ENCODE peak calls at places on chromosomes 12 and 14, in five cellular contexts. One of them, this sample, is unnamed.

GRCh38 chr12:109156586-109156985 is 40.2 kb downstream of the ACACB start:
- DNase-seq in ascending aorta: peak; percentile 30
- DNase-seq in left ventricle myocardium inferior: no peak
- DNase-seq in cardiac fibroblast: no peak
- DNase-seq in neural crest cell: no peak
- DNase-seq in this sample: no peak

GRCh38 chr12:726281-727140 is 25.9 kb upstream of the WNK1 start:
- DNase-seq in neural crest cell: no peak
- DNase-seq in cardiac fibroblast: no peak
- DNase-seq in left ventricle myocardium inferior: no peak
- DNase-seq in ascending aorta: no peak
- DNase-seq in this sample: no peak

GRCh38 chr12:3601466-3602150 is 110.6 kb downstream of the PRMT8 start:
- DNase-seq in left ventricle myocardium inferior: no peak
- DNase-seq in ascending aorta: no peak
- DNase-seq in cardiac fibroblast: no peak
- DNase-seq in neural crest cell: no peak
- DNase-seq in this sample: no peak

GRCh38 chr12:16189849-16190248 is 87.6 kb downstream of the SLC15A5 start:
- DNase-seq in ascending aorta: no peak
- DNase-seq in left ventricle myocardium inferior: no peak
- DNase-seq in cardiac fibroblast: no peak
- DNase-seq in neural crest cell: no peak
- DNase-seq in this sample: no peak

GRCh38 chr12:91866566-91866965 is 279.1 kb downstream of the BTG1 start:
- DNase-seq in ascending aorta: no peak
- DNase-seq in left ventricle myocardium inferior: no peak
- DNase-seq in cardiac fibroblast: no peak
- DNase-seq in neural crest cell: no peak
- DNase-seq in this sample: no peak

GRCh38 chr12:52209321-52209720 is 17.5 kb upstream of the KRT80 start:
- DNase-seq in ascending aorta: no peak
- DNase-seq in neural crest cell: no peak
- DNase-seq in left ventricle myocardium inferior: no peak
- DNase-seq in cardiac fibroblast: no peak
- DNase-seq in this sample: no peak

GRCh38 chr14:98994571-98994970 is 277.4 kb downstream of the BCL11B start:
- DNase-seq in cardiac fibroblast: no peak
- DNase-seq in neural crest cell: no peak
- DNase-seq in ascending aorta: no peak
- DNase-seq in left ventricle myocardium inferior: no peak
- DNase-seq in this sample: no peak

GRCh38 chr12:124375789-124376175 is 80.9 kb downstream of the RFLNA start:
- DNase-seq in left ventricle myocardium inferior: no peak
- DNase-seq in ascending aorta: no peak
- DNase-seq in cardiac fibroblast: no peak
- DNase-seq in neural crest cell: no peak
- DNase-seq in this sample: no peak

GRCh38 chr12:125734137-125734536 is 668.9 kb downstream of the AACS start:
- DNase-seq in neural crest cell: no peak
- DNase-seq in ascending aorta: no peak
- DNase-seq in left ventricle myocardium inferior: no peak
- DNase-seq in cardiac fibroblast: no peak
- DNase-seq in this sample: no peak

GRCh38 chr12:57086951-57087688 is 1.8 kb upstream of the NAB2 start:
- DNase-seq in neural crest cell: no peak
- DNase-seq in left ventricle myocardium inferior: peak; percentile 92
- DNase-seq in ascending aorta: peak; percentile 97
- DNase-seq in cardiac fibroblast: peak; percentile 98
- DNase-seq in this sample: peak; percentile 96

GRCh38 chr14:61568572-61569011 is 126.7 kb upstream of the HIF1A start:
- DNase-seq in ascending aorta: peak; percentile 67
- DNase-seq in left ventricle myocardium inferior: peak; percentile 39
- DNase-seq in neural crest cell: no peak
- DNase-seq in cardiac fibroblast: no peak
- DNase-seq in this sample: peak; percentile 72

GRCh38 chr12:52946797-52947547 is 1.9 kb upstream of the KRT18 start:
- DNase-seq in cardiac fibroblast: no peak
- DNase-seq in neural crest cell: no peak
- DNase-seq in ascending aorta: no peak
- DNase-seq in left ventricle myocardium inferior: no peak
- DNase-seq in this sample: no peak

DNA sequence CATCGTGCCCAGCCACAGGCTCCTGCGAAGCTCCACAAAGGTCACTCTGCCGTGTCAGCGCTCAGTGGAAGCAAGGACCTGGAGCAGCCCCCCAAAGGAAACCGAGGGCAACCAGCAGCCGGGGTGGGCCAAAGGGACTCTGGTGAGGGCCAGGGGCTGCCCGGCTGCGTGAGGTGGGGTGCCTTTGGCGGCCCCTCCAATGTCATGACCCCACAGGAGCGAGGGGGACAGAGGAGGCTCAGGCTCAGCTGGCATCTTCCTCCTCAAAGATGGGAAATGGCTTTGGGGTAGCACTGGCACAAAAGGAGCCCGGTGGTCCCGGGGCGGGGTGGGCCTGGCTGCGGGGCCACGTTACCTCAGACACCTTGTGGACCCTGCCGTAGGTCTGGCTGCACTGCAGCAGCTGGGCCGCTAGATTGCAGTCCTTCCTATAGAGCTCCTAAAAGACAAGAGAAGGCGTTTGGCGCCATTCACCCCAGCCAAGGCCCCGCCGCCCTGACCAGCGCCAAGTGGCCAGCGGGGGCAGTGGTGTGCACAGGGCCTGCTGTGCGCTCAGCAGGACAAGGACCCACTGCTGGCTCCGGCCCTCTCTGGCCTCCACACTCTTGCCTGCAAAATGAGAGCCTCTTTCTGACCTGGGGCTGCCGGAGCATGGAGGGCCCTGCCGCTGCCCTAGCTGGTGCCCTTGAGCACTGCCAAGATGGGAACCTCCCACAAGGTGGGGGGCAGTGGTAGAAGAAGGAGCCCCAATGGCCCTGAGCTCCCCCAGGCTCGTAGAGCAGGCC is 46.9 kb downstream of the BEGAIN start:
- DNase-seq in left ventricle myocardium inferior: peak; percentile 11
- DNase-seq in neural crest cell: peak; percentile 42
- DNase-seq in ascending aorta: peak; percentile 47
- DNase-seq in cardiac fibroblast: peak; percentile 15
- DNase-seq in this sample: no peak
- TF ChIP-seq CTCF in left ventricle myocardium inferior: peak; percentile 18
- TF ChIP-seq CTCF in neural crest cell: peak; percentile 52
- TF ChIP-seq CTCF in ascending aorta: no peak
- TF ChIP-seq CTCF in cardiac fibroblast: peak; percentile 20
- TF ChIP-seq CTCF in this sample: no peak

DNA sequence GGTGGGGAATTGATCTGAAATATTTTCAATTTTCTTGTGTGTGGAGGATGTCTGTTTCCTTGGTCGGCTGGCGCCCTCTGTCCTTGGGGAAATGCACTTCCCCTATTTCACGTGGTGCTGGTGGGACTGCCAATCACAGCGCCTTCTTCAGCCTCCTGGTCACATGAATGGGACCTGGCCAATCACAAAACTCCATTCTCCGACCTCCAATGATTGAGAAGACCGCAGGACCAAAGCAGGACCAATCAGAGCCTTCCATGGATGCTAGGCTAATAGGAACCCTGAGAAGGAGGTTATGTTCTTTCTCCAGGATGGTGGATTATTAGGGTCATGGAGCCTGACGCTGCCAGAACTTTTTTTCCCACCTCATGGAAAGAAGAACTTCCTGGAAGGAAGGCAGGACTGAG is 188.7 kb downstream of the TTC8 start:
- DNase-seq in cardiac fibroblast: peak; percentile 26
- DNase-seq in neural crest cell: no peak
- DNase-seq in left ventricle myocardium inferior: no peak
- DNase-seq in ascending aorta: no peak
- DNase-seq in this sample: peak; percentile 50
- TF ChIP-seq CTCF in cardiac fibroblast: peak; percentile 53
- TF ChIP-seq CTCF in neural crest cell: peak; percentile 47
- TF ChIP-seq CTCF in left ventricle myocardium inferior: peak; percentile 19
- TF ChIP-seq CTCF in ascending aorta: no peak
- TF ChIP-seq CTCF in this sample: no peak

GRCh38 chr12:113805201-113805600 is 160.9 kb downstream of the RBM19 start:
- DNase-seq in neural crest cell: no peak
- DNase-seq in cardiac fibroblast: no peak
- DNase-seq in left ventricle myocardium inferior: no peak
- DNase-seq in ascending aorta: no peak
- DNase-seq in this sample: no peak
- TF ChIP-seq CTCF in neural crest cell: no peak
- TF ChIP-seq CTCF in cardiac fibroblast: no peak
- TF ChIP-seq CTCF in left ventricle myocardium inferior: no peak
- TF ChIP-seq CTCF in ascending aorta: no peak
- TF ChIP-seq CTCF in this sample: no peak

GRCh38 chr14:88565427-88565826 is 2.6 kb downstream of the ZC3H14 start:
- DNase-seq in left ventricle myocardium inferior: no peak
- DNase-seq in cardiac fibroblast: no peak
- DNase-seq in neural crest cell: no peak
- DNase-seq in ascending aorta: no peak
- DNase-seq in this sample: no peak

GRCh38 chr14:88559852-88560251 is 3.0 kb upstream of the ZC3H14 start:
- DNase-seq in cardiac fibroblast: peak; percentile 78
- DNase-seq in left ventricle myocardium inferior: no peak
- DNase-seq in ascending aorta: no peak
- DNase-seq in neural crest cell: no peak
- DNase-seq in this sample: no peak

GRCh38 chr14:88563845-88564244 is 1.0 kb downstream of the ZC3H14 start:
- DNase-seq in cardiac fibroblast: no peak
- DNase-seq in ascending aorta: no peak
- DNase-seq in neural crest cell: no peak
- DNase-seq in left ventricle myocardium inferior: no peak
- DNase-seq in this sample: no peak

GRCh38 chr14:88562532-88562830 is 356 bp upstream of the ZC3H14 start:
- DNase-seq in neural crest cell: no peak
- DNase-seq in cardiac fibroblast: no peak
- DNase-seq in left ventricle myocardium inferior: no peak
- DNase-seq in ascending aorta: no peak
- DNase-seq in this sample: no peak

DNA sequence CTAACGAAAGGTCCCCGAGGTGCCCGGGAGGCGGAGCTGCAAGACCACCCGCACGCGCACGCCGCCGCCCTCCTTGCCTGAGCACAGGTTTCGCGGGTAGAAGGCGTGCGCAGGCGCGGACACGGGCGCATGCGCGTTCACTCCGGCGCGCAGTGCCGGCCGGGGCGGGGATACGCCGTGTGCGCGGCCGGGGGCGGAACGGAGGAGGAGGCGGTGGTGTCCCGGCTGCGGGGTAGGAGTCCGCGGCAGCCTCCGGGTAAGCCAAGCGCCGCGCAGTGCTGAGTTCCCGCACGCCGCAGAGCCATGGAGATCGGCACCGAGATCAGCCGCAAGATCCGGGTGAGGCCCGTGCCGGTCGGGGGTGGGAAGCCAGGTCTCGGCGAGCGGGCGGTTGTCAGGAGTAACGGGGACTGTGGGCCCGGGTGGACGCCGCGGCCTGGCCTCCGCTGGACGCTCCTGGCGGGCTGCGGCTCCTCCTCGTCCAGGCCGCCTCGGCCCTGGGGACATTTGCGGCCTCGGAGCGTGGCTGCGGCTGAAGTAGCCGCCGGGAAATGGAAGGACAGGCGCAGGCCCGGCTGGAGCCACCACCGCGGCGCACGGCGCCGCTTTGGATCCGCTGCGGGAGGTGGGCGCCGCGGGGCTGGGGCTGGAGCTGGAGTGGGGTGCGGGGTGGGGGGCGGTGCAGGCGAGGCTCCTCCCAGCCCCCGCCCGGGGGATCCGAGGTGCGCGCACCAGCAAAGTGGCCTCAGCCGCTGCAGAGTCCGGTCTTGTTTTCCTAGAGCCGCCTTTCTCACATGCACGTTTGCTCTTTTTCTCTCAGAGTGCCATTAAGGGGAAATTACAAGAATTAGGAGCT is at the start of gene ZC3H14:
- DNase-seq in left ventricle myocardium inferior: peak; percentile 87
- DNase-seq in ascending aorta: peak; percentile 89
- DNase-seq in neural crest cell: peak; percentile 83
- DNase-seq in cardiac fibroblast: peak; percentile 91
- DNase-seq in this sample: peak; percentile 89
- TF ChIP-seq CTCF in left ventricle myocardium inferior: no peak
- TF ChIP-seq CTCF in ascending aorta: no peak
- TF ChIP-seq CTCF in neural crest cell: no peak
- TF ChIP-seq CTCF in cardiac fibroblast: no peak
- TF ChIP-seq CTCF in this sample: no peak

DNA sequence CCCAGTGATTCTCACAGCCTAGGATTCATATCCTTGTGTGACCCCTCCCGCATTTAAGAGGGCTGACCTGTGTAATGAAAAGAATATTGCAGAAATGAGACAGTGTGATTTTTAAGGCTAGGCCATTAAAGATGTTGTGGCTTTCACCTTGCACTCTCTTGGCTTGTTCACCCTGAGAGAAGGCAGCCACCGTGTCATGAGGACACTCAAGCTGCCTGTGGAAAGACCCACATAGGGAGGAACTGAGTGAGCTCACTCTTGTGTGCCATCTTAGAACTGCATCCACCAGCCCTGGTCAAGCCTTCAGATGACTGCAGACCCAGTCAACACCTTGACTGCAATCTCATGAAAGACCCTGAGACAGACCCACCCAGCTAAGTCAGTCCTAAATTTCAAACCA is 46.3 kb upstream of the TMPO start:
- DNase-seq in cardiac fibroblast: no peak
- DNase-seq in ascending aorta: no peak
- DNase-seq in neural crest cell: no peak
- DNase-seq in left ventricle myocardium inferior: no peak
- DNase-seq in this sample: no peak
- TF ChIP-seq CTCF in cardiac fibroblast: no peak
- TF ChIP-seq CTCF in ascending aorta: no peak
- TF ChIP-seq CTCF in neural crest cell: no peak
- TF ChIP-seq CTCF in left ventricle myocardium inferior: no peak
- TF ChIP-seq CTCF in this sample: no peak

DNA sequence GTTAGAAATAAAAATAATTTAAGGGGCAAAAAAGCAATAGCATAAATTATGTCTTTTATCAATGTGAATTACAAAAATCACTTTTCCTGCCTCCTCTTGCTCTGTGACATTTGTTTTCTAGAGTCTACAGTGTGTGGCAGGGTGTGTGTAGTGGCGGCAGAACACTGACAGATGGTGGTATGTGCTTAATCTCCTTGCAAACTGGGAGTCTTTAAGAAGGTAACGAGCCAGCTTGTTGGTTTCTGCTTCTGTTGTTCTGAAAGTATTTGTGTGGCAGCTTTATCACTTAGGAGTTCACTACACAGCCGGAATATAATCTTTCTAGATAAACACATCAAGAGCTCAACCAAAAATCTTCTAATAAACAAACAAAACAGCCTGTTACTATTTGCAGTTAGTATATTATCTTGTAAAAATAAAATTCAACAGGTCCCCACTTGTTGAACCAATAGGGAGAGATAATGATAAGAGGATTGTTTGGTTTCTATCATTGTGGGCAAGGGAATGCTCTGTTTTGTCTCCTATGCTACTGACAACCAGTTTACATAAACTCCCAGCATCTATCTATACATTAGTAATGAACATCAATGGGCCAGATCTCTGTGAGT is 13.0 kb downstream of the CDKL1 start:
- DNase-seq in ascending aorta: no peak
- DNase-seq in cardiac fibroblast: peak; percentile 35
- DNase-seq in left ventricle myocardium inferior: no peak
- DNase-seq in neural crest cell: no peak
- DNase-seq in this sample: no peak
- TF ChIP-seq CTCF in ascending aorta: no peak
- TF ChIP-seq CTCF in cardiac fibroblast: no peak
- TF ChIP-seq CTCF in left ventricle myocardium inferior: no peak
- TF ChIP-seq CTCF in neural crest cell: no peak
- TF ChIP-seq CTCF in this sample: no peak

GRCh38 chr14:92605274-92605940 is 91.8 kb downstream of the RIN3 start:
- DNase-seq in cardiac fibroblast: no peak
- DNase-seq in left ventricle myocardium inferior: no peak
- DNase-seq in neural crest cell: no peak
- DNase-seq in ascending aorta: no peak
- DNase-seq in this sample: no peak
- TF ChIP-seq CTCF in cardiac fibroblast: no peak
- TF ChIP-seq CTCF in left ventricle myocardium inferior: no peak
- TF ChIP-seq CTCF in neural crest cell: no peak
- TF ChIP-seq CTCF in ascending aorta: no peak
- TF ChIP-seq CTCF in this sample: no peak